ENCODE peak calls at places on chromosome 11, in ten cellular contexts. N is HuH-7.5; B is foreskin melanocyte; R is BE2C; Q is ELR; X is effector CD4-positive, alpha-beta T cell; S is nephron progenitor cell; F is T-helper 22 cell; H is colonic mucosa; Z is memory B cell. K is an unnamed sample.

GRCh38 chr11:1139441-1140066 is 18.2 kb upstream of the MUC5AC start:
- DNase-seq in Q (peak; percentile 58), S (peak; percentile 22), B (no peak), F (no peak), X (no peak), R (no peak), H (peak; percentile 20), Z (no peak), N (no peak), K (no peak)

GRCh38 chr11:34443136-34443535 is 4.4 kb downstream of the CAT start:
- DNase-seq in Z (no peak), N (no peak), B (no peak), F (no peak), R (no peak), S (no peak), X (no peak), Q (no peak), H (no peak), K (no peak)

GRCh38 chr11:18191376-18191775 is 18.7 kb downstream of the MRGPRX4 start:
- DNase-seq in N (no peak), X (no peak), B (peak; percentile 40), H (no peak), F (no peak), Q (no peak), S (no peak), R (no peak), Z (no peak), K (no peak)

GRCh38 chr11:1762537-1763302 is 1.0 kb downstream of the CTSD start:
- DNase-seq in F (no peak), B (no peak), R (no peak), Q (no peak), Z (no peak), X (no peak), S (no peak), N (peak; percentile 86), H (peak; percentile 92), K (no peak)

GRCh38 chr11:119445850-119446249 is 22.9 kb upstream of the THY1 start:
- DNase-seq in B (no peak), N (no peak), F (no peak), Z (no peak), Q (no peak), R (no peak), H (no peak), S (no peak), X (no peak), K (no peak)

GRCh38 chr11:19979519-19979845 is 180.8 kb downstream of the DBX1 start:
- DNase-seq in H (no peak), Q (no peak), R (no peak), Z (peak; percentile 11), B (no peak), F (no peak), N (no peak), S (no peak), X (no peak), K (peak; percentile 25)

GRCh38 chr11:132718711-132719641 is 813.3 kb downstream of the OPCML start:
- DNase-seq in Z (no peak), H (peak; percentile 17), N (no peak), X (peak; percentile 2), Q (no peak), S (no peak), B (no peak), R (no peak), F (peak; percentile 32), K (no peak)

GRCh38 chr11:76382209-76382608 is 1.1 kb downstream of the GVQW3 start:
- DNase-seq in S (no peak), B (no peak), Z (no peak), H (no peak), N (no peak), Q (no peak), F (no peak), X (no peak), R (no peak), K (no peak)

GRCh38 chr11:119706029-119706428 is 23.0 kb downstream of the NECTIN1 start:
- DNase-seq in Z (no peak), S (no peak), N (no peak), F (no peak), Q (no peak), X (no peak), B (no peak), H (no peak), R (no peak), K (no peak)

GRCh38 chr11:66686100-66686785 is 8.6 kb upstream of the RBM4B start:
- DNase-seq in Q (no peak), B (no peak), N (peak; percentile 39), H (no peak), F (no peak), Z (no peak), X (no peak), S (no peak), R (no peak), K (no peak)

GRCh38 chr11:73597340-73597955 is 464 bp downstream of the FAM168A start:
- DNase-seq in R (no peak), B (no peak), H (peak; percentile 18), F (no peak), S (no peak), X (no peak), Q (peak; percentile 4), Z (no peak), N (no peak), K (no peak)

GRCh38 chr11:73996161-73996747 is 12.6 kb downstream of the UCP3 start:
- DNase-seq in F (no peak), R (no peak), N (no peak), S (no peak), B (no peak), X (no peak), Z (no peak), H (peak; percentile 47), Q (no peak), K (no peak)

GRCh38 chr11:19506803-19507466 is 205.7 kb upstream of the NAV2 start:
- DNase-seq in H (no peak), Z (no peak), Q (no peak), B (no peak), X (no peak), S (no peak), N (no peak), R (no peak), F (no peak), K (no peak)

GRCh38 chr11:62574363-62575057 is 819 bp upstream of the EEF1G start:
- DNase-seq in Z (no peak), S (peak; percentile 53), R (no peak), F (no peak), B (no peak), N (no peak), X (no peak), H (peak; percentile 50), Q (peak; percentile 50), K (no peak)

K was measured in GM12878.